ENCODE peak calls at places on chromosomes 7 and 10, in seven cellular contexts. One of them, this sample, is unnamed.

GRCh38 chr10:111677747-111678146 is 505.8 kb downstream of the GPAM start:
- DNase-seq in HFF-Myc: no peak
- DNase-seq in mucosa of descending colon: no peak
- DNase-seq in cardiac fibroblast: peak; percentile 66
- DNase-seq in MCF 10A: peak; percentile 15
- DNase-seq in colonic mucosa: no peak
- DNase-seq in mesothelial cell of epicardium: no peak
- DNase-seq in this sample: no peak

GRCh38 chr10:1156616-1156886 is 100.4 kb downstream of the WDR37 start:
- DNase-seq in HFF-Myc: no peak
- DNase-seq in mucosa of descending colon: no peak
- DNase-seq in cardiac fibroblast: no peak
- DNase-seq in MCF 10A: no peak
- DNase-seq in colonic mucosa: peak; percentile 6
- DNase-seq in mesothelial cell of epicardium: no peak
- DNase-seq in this sample: no peak

GRCh38 chr7:143199040-143199439 is 15.8 kb downstream of the TAS2R39 start:
- DNase-seq in HFF-Myc: no peak
- DNase-seq in mucosa of descending colon: no peak
- DNase-seq in cardiac fibroblast: peak; percentile 10
- DNase-seq in MCF 10A: no peak
- DNase-seq in colonic mucosa: no peak
- DNase-seq in mesothelial cell of epicardium: no peak
- DNase-seq in this sample: no peak

GRCh38 chr10:3955493-3955892 is 170.5 kb upstream of the KLF6 start:
- DNase-seq in HFF-Myc: no peak
- DNase-seq in mucosa of descending colon: no peak
- DNase-seq in cardiac fibroblast: no peak
- DNase-seq in MCF 10A: no peak
- DNase-seq in colonic mucosa: peak; percentile 15
- DNase-seq in mesothelial cell of epicardium: no peak
- DNase-seq in this sample: no peak

GRCh38 chr7:133957860-133958259 is 169.3 kb upstream of the LRGUK start:
- DNase-seq in HFF-Myc: no peak
- DNase-seq in mucosa of descending colon: no peak
- DNase-seq in cardiac fibroblast: no peak
- DNase-seq in MCF 10A: no peak
- DNase-seq in colonic mucosa: no peak
- DNase-seq in mesothelial cell of epicardium: no peak
- DNase-seq in this sample: no peak

GRCh38 chr10:10564081-10564480 is 453.6 kb upstream of the CELF2 start:
- DNase-seq in HFF-Myc: no peak
- DNase-seq in mucosa of descending colon: no peak
- DNase-seq in cardiac fibroblast: peak; percentile 11
- DNase-seq in MCF 10A: peak; percentile 2
- DNase-seq in colonic mucosa: no peak
- DNase-seq in mesothelial cell of epicardium: no peak
- DNase-seq in this sample: no peak

GRCh38 chr7:118305686-118306085 is 81.2 kb downstream of the ANKRD7 start:
- DNase-seq in HFF-Myc: no peak
- DNase-seq in mucosa of descending colon: no peak
- DNase-seq in cardiac fibroblast: no peak
- DNase-seq in MCF 10A: no peak
- DNase-seq in colonic mucosa: no peak
- DNase-seq in mesothelial cell of epicardium: no peak
- DNase-seq in this sample: no peak

GRCh38 chr7:155610633-155611193 is 33.7 kb upstream of the RBM33 start:
- DNase-seq in HFF-Myc: no peak
- DNase-seq in mucosa of descending colon: no peak
- DNase-seq in cardiac fibroblast: no peak
- DNase-seq in MCF 10A: no peak
- DNase-seq in colonic mucosa: no peak
- DNase-seq in mesothelial cell of epicardium: no peak
- DNase-seq in this sample: no peak

GRCh38 chr10:12299222-12299973 is 49.9 kb upstream of the CAMK1D start:
- DNase-seq in HFF-Myc: no peak
- DNase-seq in mucosa of descending colon: no peak
- DNase-seq in cardiac fibroblast: no peak
- DNase-seq in MCF 10A: no peak
- DNase-seq in colonic mucosa: no peak
- DNase-seq in mesothelial cell of epicardium: no peak
- DNase-seq in this sample: no peak

GRCh38 chr7:44963526-44964290 is 15.1 kb downstream of the MYO1G start:
- DNase-seq in HFF-Myc: no peak
- DNase-seq in mucosa of descending colon: no peak
- DNase-seq in cardiac fibroblast: no peak
- DNase-seq in MCF 10A: no peak
- DNase-seq in colonic mucosa: no peak
- DNase-seq in mesothelial cell of epicardium: no peak
- DNase-seq in this sample: no peak

GRCh38 chr7:128215739-128216138 is 25.3 kb upstream of the LEP start:
- DNase-seq in HFF-Myc: no peak
- DNase-seq in mucosa of descending colon: no peak
- DNase-seq in cardiac fibroblast: peak; percentile 52
- DNase-seq in MCF 10A: peak; percentile 84
- DNase-seq in colonic mucosa: no peak
- DNase-seq in mesothelial cell of epicardium: no peak
- DNase-seq in this sample: no peak

GRCh38 chr10:102644066-102644645 is at the start of gene TRIM8:
- DNase-seq in HFF-Myc: no peak
- DNase-seq in mucosa of descending colon: peak; percentile 68
- DNase-seq in cardiac fibroblast: peak; percentile 46
- DNase-seq in MCF 10A: peak; percentile 39
- DNase-seq in colonic mucosa: peak; percentile 64
- DNase-seq in mesothelial cell of epicardium: no peak
- DNase-seq in this sample: peak; percentile 66

GRCh38 chr7:23055582-23056178 is 41.8 kb upstream of the HYCC1 start:
- DNase-seq in HFF-Myc: peak; percentile 46
- DNase-seq in mucosa of descending colon: peak; percentile 76
- DNase-seq in cardiac fibroblast: peak; percentile 81
- DNase-seq in MCF 10A: peak; percentile 79
- DNase-seq in colonic mucosa: peak; percentile 55
- DNase-seq in mesothelial cell of epicardium: no peak
- DNase-seq in this sample: peak; percentile 62

GRCh38 chr7:131336956-131337355 is 9.3 kb downstream of the MKLN1 start:
- DNase-seq in HFF-Myc: no peak
- DNase-seq in mucosa of descending colon: no peak
- DNase-seq in cardiac fibroblast: peak; percentile 38
- DNase-seq in MCF 10A: peak; percentile 48
- DNase-seq in colonic mucosa: no peak
- DNase-seq in mesothelial cell of epicardium: no peak
- DNase-seq in this sample: no peak

GRCh38 chr7:84697506-84697905 is 489.4 kb downstream of the SEMA3D start:
- DNase-seq in HFF-Myc: no peak
- DNase-seq in mucosa of descending colon: no peak
- DNase-seq in cardiac fibroblast: peak; percentile 95
- DNase-seq in MCF 10A: peak; percentile 65
- DNase-seq in colonic mucosa: no peak
- DNase-seq in mesothelial cell of epicardium: no peak
- DNase-seq in this sample: no peak

GRCh38 chr10:127125331-127125730 is 71.1 kb downstream of the INSYN2A start:
- DNase-seq in HFF-Myc: no peak
- DNase-seq in mucosa of descending colon: no peak
- DNase-seq in cardiac fibroblast: no peak
- DNase-seq in MCF 10A: no peak
- DNase-seq in colonic mucosa: no peak
- DNase-seq in mesothelial cell of epicardium: no peak
- DNase-seq in this sample: no peak

GRCh38 chr7:114910787-114911186 is 11.1 kb upstream of the MDFIC start:
- DNase-seq in HFF-Myc: no peak
- DNase-seq in mucosa of descending colon: no peak
- DNase-seq in cardiac fibroblast: peak; percentile 50
- DNase-seq in MCF 10A: no peak
- DNase-seq in colonic mucosa: no peak
- DNase-seq in mesothelial cell of epicardium: no peak
- DNase-seq in this sample: no peak

GRCh38 chr7:39271386-39271785 is 293.7 kb downstream of the POU6F2 start:
- DNase-seq in HFF-Myc: no peak
- DNase-seq in mucosa of descending colon: peak; percentile 17
- DNase-seq in cardiac fibroblast: no peak
- DNase-seq in MCF 10A: peak; percentile 45
- DNase-seq in colonic mucosa: peak; percentile 27
- DNase-seq in mesothelial cell of epicardium: no peak
- DNase-seq in this sample: no peak

GRCh38 chr7:130356121-130356759 is 11.6 kb downstream of the CPA5 start:
- DNase-seq in HFF-Myc: peak; percentile 95
- DNase-seq in mucosa of descending colon: no peak
- DNase-seq in cardiac fibroblast: peak; percentile 97
- DNase-seq in MCF 10A: peak; percentile 95
- DNase-seq in colonic mucosa: no peak
- DNase-seq in mesothelial cell of epicardium: peak; percentile 62
- DNase-seq in this sample: no peak

GRCh38 chr10:116056445-116057293 is 216.3 kb downstream of the GFRA1 start:
- DNase-seq in HFF-Myc: no peak
- DNase-seq in mucosa of descending colon: no peak
- DNase-seq in cardiac fibroblast: no peak
- DNase-seq in MCF 10A: peak; percentile 85
- DNase-seq in colonic mucosa: no peak
- DNase-seq in mesothelial cell of epicardium: no peak
- DNase-seq in this sample: no peak

GRCh38 chr7:102469351-102469971 is 4.7 kb downstream of the LRWD1 start:
- DNase-seq in HFF-Myc: no peak
- DNase-seq in mucosa of descending colon: no peak
- DNase-seq in cardiac fibroblast: no peak
- DNase-seq in MCF 10A: no peak
- DNase-seq in colonic mucosa: no peak
- DNase-seq in mesothelial cell of epicardium: no peak
- DNase-seq in this sample: no peak

GRCh38 chr10:92880233-92880861 is 32.0 kb downstream of the EXOC6 start:
- DNase-seq in HFF-Myc: peak; percentile 36
- DNase-seq in mucosa of descending colon: peak; percentile 60
- DNase-seq in cardiac fibroblast: peak; percentile 80
- DNase-seq in MCF 10A: peak; percentile 59
- DNase-seq in colonic mucosa: no peak
- DNase-seq in mesothelial cell of epicardium: no peak
- DNase-seq in this sample: no peak

GRCh38 chr7:82183633-82184032 is 259.9 kb downstream of the CACNA2D1 start:
- DNase-seq in HFF-Myc: no peak
- DNase-seq in mucosa of descending colon: no peak
- DNase-seq in cardiac fibroblast: peak; percentile 92
- DNase-seq in MCF 10A: peak; percentile 38
- DNase-seq in colonic mucosa: no peak
- DNase-seq in mesothelial cell of epicardium: no peak
- DNase-seq in this sample: no peak

GRCh38 chr7:7992502-7992901 is 23.9 kb downstream of the GLCCI1 start:
- DNase-seq in HFF-Myc: no peak
- DNase-seq in mucosa of descending colon: no peak
- DNase-seq in cardiac fibroblast: peak; percentile 13
- DNase-seq in MCF 10A: no peak
- DNase-seq in colonic mucosa: no peak
- DNase-seq in mesothelial cell of epicardium: no peak
- DNase-seq in this sample: no peak
- TF ChIP-seq CTCF in HFF-Myc: no peak
- TF ChIP-seq CTCF in mucosa of descending colon: no peak
- TF ChIP-seq CTCF in cardiac fibroblast: no peak
- TF ChIP-seq CTCF in MCF 10A: no peak
- TF ChIP-seq CTCF in colonic mucosa: no peak
- TF ChIP-seq CTCF in mesothelial cell of epicardium: no peak
- TF ChIP-seq CTCF in this sample: no peak

DNA sequence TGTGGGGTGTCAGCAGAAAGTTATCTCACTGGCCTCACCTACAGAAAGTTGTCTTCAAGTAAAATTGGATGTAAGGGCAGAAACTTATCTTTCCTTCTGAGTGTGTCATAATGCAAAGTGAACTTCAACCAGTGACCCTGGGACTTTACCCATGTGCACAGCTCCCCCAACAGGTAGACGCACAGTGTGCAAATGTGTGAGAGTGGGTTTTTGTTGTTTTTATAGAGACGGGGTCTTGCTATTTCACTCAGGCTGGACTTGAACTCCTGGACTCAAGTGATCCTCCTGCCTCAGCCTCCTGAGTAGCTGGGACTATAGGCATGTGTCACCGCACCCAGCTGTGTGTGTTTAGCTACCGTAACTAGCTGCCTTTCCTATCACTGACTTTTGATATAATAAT is 6.4 kb upstream of the KAZALD1 start:
- DNase-seq in HFF-Myc: no peak
- DNase-seq in mucosa of descending colon: no peak
- DNase-seq in cardiac fibroblast: no peak
- DNase-seq in MCF 10A: no peak
- DNase-seq in colonic mucosa: no peak
- DNase-seq in mesothelial cell of epicardium: no peak
- DNase-seq in this sample: no peak
- TF ChIP-seq CTCF in HFF-Myc: peak; percentile 22
- TF ChIP-seq CTCF in mucosa of descending colon: no peak
- TF ChIP-seq CTCF in cardiac fibroblast: no peak
- TF ChIP-seq CTCF in MCF 10A: peak; percentile 11
- TF ChIP-seq CTCF in colonic mucosa: no peak
- TF ChIP-seq CTCF in mesothelial cell of epicardium: no peak
- TF ChIP-seq CTCF in this sample: no peak

DNA sequence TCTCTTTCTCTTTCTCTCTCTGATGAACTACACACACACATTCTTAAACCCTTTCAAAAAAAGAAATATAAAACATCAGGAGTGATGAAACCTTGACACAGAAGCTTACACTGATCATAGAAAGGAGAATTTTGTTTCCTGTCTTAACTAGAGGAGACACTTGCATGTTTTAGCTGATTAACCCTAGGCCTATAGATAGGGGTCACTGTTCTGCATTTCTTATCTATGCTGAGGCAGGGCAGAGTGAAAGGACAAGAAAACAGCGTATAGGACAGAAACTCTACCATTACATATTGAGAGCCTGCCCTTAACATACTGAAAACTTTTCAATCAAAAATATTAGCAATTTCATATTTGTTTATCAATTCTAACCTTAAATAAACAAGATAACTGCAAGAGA is 680.6 kb upstream of the MBL2 start:
- DNase-seq in HFF-Myc: no peak
- DNase-seq in mucosa of descending colon: no peak
- DNase-seq in cardiac fibroblast: no peak
- DNase-seq in MCF 10A: peak; percentile 14
- DNase-seq in colonic mucosa: no peak
- DNase-seq in mesothelial cell of epicardium: no peak
- DNase-seq in this sample: no peak
- TF ChIP-seq CTCF in HFF-Myc: no peak
- TF ChIP-seq CTCF in mucosa of descending colon: no peak
- TF ChIP-seq CTCF in cardiac fibroblast: no peak
- TF ChIP-seq CTCF in MCF 10A: peak; percentile 9
- TF ChIP-seq CTCF in colonic mucosa: no peak
- TF ChIP-seq CTCF in mesothelial cell of epicardium: no peak
- TF ChIP-seq CTCF in this sample: no peak

GRCh38 chr7:137209151-137209822 is 134.2 kb downstream of the PTN start:
- DNase-seq in HFF-Myc: no peak
- DNase-seq in mucosa of descending colon: no peak
- DNase-seq in cardiac fibroblast: peak; percentile 14
- DNase-seq in MCF 10A: no peak
- DNase-seq in colonic mucosa: no peak
- DNase-seq in mesothelial cell of epicardium: no peak
- DNase-seq in this sample: no peak

DNA sequence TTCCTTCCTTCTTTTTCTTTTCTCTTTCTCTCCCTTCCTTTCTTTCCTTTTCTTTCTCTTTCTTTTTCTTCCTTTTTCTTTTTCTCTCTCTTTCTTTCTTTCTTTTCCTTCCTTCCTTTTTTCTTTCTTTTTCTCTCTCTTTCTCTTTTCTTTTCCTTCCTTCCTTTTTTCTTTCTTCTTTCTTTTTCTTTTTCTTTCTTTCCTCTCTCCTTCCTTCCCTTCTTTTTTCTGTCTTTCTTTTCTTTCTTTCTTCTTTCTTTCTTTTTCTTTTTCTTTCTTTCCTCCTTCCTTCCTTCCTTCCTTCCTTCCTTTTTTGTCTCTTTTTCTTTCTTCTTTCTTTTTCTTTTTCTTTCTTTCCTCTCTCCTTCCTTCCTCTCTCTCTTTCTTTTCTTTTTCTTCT is 136.8 kb downstream of the PTN start:
- DNase-seq in HFF-Myc: no peak
- DNase-seq in mucosa of descending colon: no peak
- DNase-seq in cardiac fibroblast: no peak
- DNase-seq in MCF 10A: no peak
- DNase-seq in colonic mucosa: no peak
- DNase-seq in mesothelial cell of epicardium: no peak
- DNase-seq in this sample: no peak
- TF ChIP-seq CTCF in HFF-Myc: no peak
- TF ChIP-seq CTCF in mucosa of descending colon: no peak
- TF ChIP-seq CTCF in cardiac fibroblast: no peak
- TF ChIP-seq CTCF in MCF 10A: no peak
- TF ChIP-seq CTCF in colonic mucosa: no peak
- TF ChIP-seq CTCF in mesothelial cell of epicardium: no peak
- TF ChIP-seq CTCF in this sample: no peak

This sample was measured in GM13976.